ENCODE peak calls at places on chromosome 10, in five cellular contexts. S is ovary, H is A549, T is cardiac muscle cell, Y is uterus. G is an unnamed sample.

GRCh38 chr10:79260803-79261740 is 86.2 kb upstream of the PPIF start:
- DNase-seq in S (peak; percentile 58), H (no peak), Y (peak; percentile 49), T (peak; percentile 59), G (no peak)

GRCh38 chr10:24723386-24723787 is 300 bp downstream of the ARHGAP21 start:
- DNase-seq in Y (no peak), T (no peak), H (no peak), S (peak; percentile 39), G (no peak)

GRCh38 chr10:21473541-21473940 is 51.9 kb downstream of the SKIDA1 start:
- DNase-seq in S (no peak), T (no peak), H (no peak), Y (no peak), G (no peak)

GRCh38 chr10:132884041-132884440 is 58.3 kb downstream of the CFAP46 start:
- DNase-seq in T (no peak), H (no peak), Y (no peak), S (peak; percentile 3), G (no peak)

GRCh38 chr10:29858352-29859267 is 200.8 kb downstream of the JCAD start:
- DNase-seq in H (peak; percentile 75), Y (peak; percentile 63), T (peak; percentile 93), S (peak; percentile 65), G (peak; percentile 72)

GRCh38 chr10:5588080-5588453 is 63.3 kb downstream of the CALML3 start:
- DNase-seq in T (no peak), S (no peak), Y (no peak), H (no peak), G (no peak)

GRCh38 chr10:109972372-109973001 is 35.3 kb upstream of the ADD3 start:
- DNase-seq in T (no peak), H (no peak), Y (no peak), S (no peak), G (no peak)

GRCh38 chr10:5663692-5664427 is 2.5 kb downstream of the ASB13 start:
- DNase-seq in H (no peak), T (no peak), S (no peak), Y (no peak), G (no peak)

GRCh38 chr10:100867564-100867963 is 45.2 kb upstream of the SLF2 start:
- DNase-seq in Y (no peak), T (no peak), H (no peak), S (no peak), G (no peak)

GRCh38 chr10:63421591-63421990 is 44.2 kb downstream of the JMJD1C start:
- DNase-seq in Y (no peak), T (no peak), S (no peak), H (no peak), G (no peak)

GRCh38 chr10:14826430-14826829 is 11.4 kb downstream of the CDNF start:
- DNase-seq in T (no peak), S (no peak), H (no peak), Y (no peak), G (no peak)

GRCh38 chr10:50604049-50604640 is 19.6 kb downstream of the SGMS1 start:
- DNase-seq in S (no peak), H (no peak), Y (no peak), T (no peak), G (peak; percentile 46)

GRCh38 chr10:88281592-88282268 is 301.4 kb downstream of the RNLS start:
- DNase-seq in T (no peak), H (peak; percentile 16), S (no peak), Y (no peak), G (peak; percentile 94)

GRCh38 chr10:115942106-115942505 is 330.9 kb downstream of the GFRA1 start:
- DNase-seq in T (no peak), Y (no peak), H (no peak), S (no peak), G (no peak)

GRCh38 chr10:43202657-43203490 is 64.0 kb downstream of the RASGEF1A start:
- DNase-seq in Y (peak; percentile 35), S (peak; percentile 21), H (peak; percentile 20), T (peak; percentile 39), G (no peak)

GRCh38 chr10:102131286-102132170 is 1.3 kb upstream of the PPRC1 start:
- DNase-seq in S (no peak), H (no peak), T (no peak), Y (no peak), G (peak; percentile 64)

GRCh38 chr10:69848454-69848853 is 46.7 kb downstream of the COL13A1 start:
- DNase-seq in T (no peak), H (no peak), S (no peak), Y (no peak), G (no peak)

GRCh38 chr10:24310104-24310503 is 101.2 kb downstream of the KIAA1217 start:
- DNase-seq in T (no peak), H (no peak), Y (no peak), S (no peak), G (no peak)

GRCh38 chr10:62278461-62278910 is 9.8 kb upstream of the RTKN2 start:
- DNase-seq in H (no peak), Y (no peak), T (no peak), S (no peak), G (no peak)

GRCh38 chr10:34670101-34670500 is 145.0 kb downstream of the PARD3 start:
- DNase-seq in S (no peak), T (no peak), Y (no peak), H (no peak), G (no peak)

GRCh38 chr10:97713828-97714400 is 384 bp downstream of the MARVELD1 start:
- DNase-seq in H (peak; percentile 88), Y (peak; percentile 73), S (peak; percentile 74), T (peak; percentile 75), G (peak; percentile 75)

GRCh38 chr10:29703276-29703675 is 68.5 kb upstream of the SVIL start:
- DNase-seq in H (no peak), S (peak; percentile 45), T (peak; percentile 80), Y (no peak), G (no peak)

GRCh38 chr10:131638049-131638448 is 262.8 kb upstream of the PPP2R2D start:
- DNase-seq in T (no peak), Y (no peak), S (no peak), H (no peak), G (no peak)

GRCh38 chr10:58003945-58004344 is 263.7 kb downstream of the IPMK start:
- DNase-seq in S (no peak), Y (no peak), T (no peak), H (no peak), G (peak; percentile 60)

GRCh38 chr10:17523246-17523753 is 68.9 kb upstream of the ST8SIA6 start:
- DNase-seq in T (no peak), H (no peak), Y (no peak), S (no peak), G (no peak)

GRCh38 chr10:17523917-17524316 is 69.5 kb upstream of the ST8SIA6 start:
- DNase-seq in H (peak; percentile 7), T (no peak), Y (no peak), S (no peak), G (no peak)

GRCh38 chr10:17528296-17528862 is 74.0 kb upstream of the ST8SIA6 start:
- DNase-seq in H (no peak), S (no peak), T (no peak), Y (no peak), G (no peak)

DNA sequence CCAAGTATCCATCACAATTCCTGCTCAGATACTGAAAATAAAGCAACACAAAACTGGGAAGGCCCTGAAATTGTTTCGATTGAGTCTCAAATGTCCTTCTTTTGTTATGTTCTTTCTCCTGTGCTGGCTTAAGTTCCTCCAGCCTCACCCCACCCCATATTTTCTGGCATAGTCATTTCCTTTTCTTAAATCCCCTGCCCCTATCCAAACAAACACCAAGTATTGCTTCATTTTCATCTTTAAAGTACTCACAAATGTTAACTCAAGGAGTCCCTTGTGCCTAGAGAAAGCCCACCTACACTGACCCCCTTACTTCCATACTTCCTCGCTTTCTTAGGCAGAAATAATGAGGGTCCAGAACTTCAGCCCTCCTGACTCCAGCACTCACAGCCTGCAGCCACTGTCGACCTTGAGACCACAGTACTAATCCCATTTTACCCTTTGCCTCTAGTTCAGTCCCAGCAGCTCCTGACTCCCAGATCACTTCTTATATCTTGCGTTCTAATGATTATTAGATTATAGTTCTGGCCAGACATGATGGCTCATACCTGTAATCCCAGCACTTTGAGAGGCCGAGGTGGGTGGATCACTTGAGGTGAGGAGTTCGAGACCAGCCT is 73.2 kb upstream of the ST8SIA6 start:
- DNase-seq in S (no peak), Y (no peak), H (peak; percentile 78), T (no peak), G (peak; percentile 72)
- H3K4me3 ChIP-seq in S (no peak overlapping the region), Y (no peak overlapping the region), H (no peak overlapping the region), T (no peak overlapping the region), G (no peak overlapping the region)

GRCh38 chr10:35921866-35922265 is 279.8 kb upstream of the FZD8 start:
- DNase-seq in T (no peak), Y (no peak), H (no peak), S (no peak), G (no peak)
- TF ChIP-seq CTCF in T (no peak), Y (no peak), H (no peak), S (no peak), G (no peak)

GRCh38 chr10:123149162-123149567 is 1.2 kb downstream of the HMX2 start:
- DNase-seq in S (no peak), Y (no peak), T (no peak), H (no peak), G (no peak)
- H3K4me3 ChIP-seq in S (no peak overlapping the region), Y (no peak overlapping the region), T (peak overlapping the region; percentile 32), H (no peak overlapping the region), G (no peak overlapping the region)

GRCh38 chr10:129956902-129957673 is 7.0 kb downstream of the EBF3 start:
- DNase-seq in H (no peak), S (no peak), T (no peak), Y (no peak), G (no peak)

GRCh38 chr10:129959544-129960492 is 4.3 kb downstream of the EBF3 start:
- DNase-seq in H (no peak), Y (peak; percentile 11), S (no peak), T (peak; percentile 28), G (no peak)

GRCh38 chr10:129958686-129959543 is 5.2 kb downstream of the EBF3 start:
- DNase-seq in S (no peak), Y (peak; percentile 8), T (peak; percentile 27), H (no peak), G (no peak)

GRCh38 chr10:129956285-129956649 is 7.8 kb downstream of the EBF3 start:
- DNase-seq in Y (no peak), S (no peak), H (no peak), T (no peak), G (no peak)

GRCh38 chr10:129958118-129958685 is 5.9 kb downstream of the EBF3 start:
- DNase-seq in Y (no peak), T (peak; percentile 59), H (no peak), S (no peak), G (no peak)
- TF ChIP-seq CTCF in Y (no peak), T (peak; percentile 42), H (no peak), S (no peak), G (no peak)